ENCODE peak calls at places on chromosome 6, in seven cellular contexts. F, G, Z, V, L, J and C are unnamed samples.

GRCh38 chr6:169792306-169793015 is 41.0 kb downstream of the ERMARD start:
- DNase-seq in F (no peak), G (no peak), Z (no peak), V (no peak), L (no peak), J (no peak), C (no peak)

GRCh38 chr6:10621847-10622246 is 72.6 kb downstream of the C6orf52 start:
- DNase-seq in F (no peak), G (no peak), Z (no peak), V (no peak), L (no peak), J (no peak), C (no peak)

GRCh38 chr6:2467929-2468600 is 222.7 kb upstream of the GMDS start:
- DNase-seq in F (no peak), G (no peak), Z (no peak), V (no peak), L (no peak), J (no peak), C (no peak)

GRCh38 chr6:164085086-164085485 is 670.6 kb downstream of the QKI start:
- DNase-seq in F (no peak), G (no peak), Z (no peak), V (no peak), L (no peak), J (no peak), C (no peak)

GRCh38 chr6:131761762-131762067 is 46.1 kb upstream of the ENPP1 start:
- DNase-seq in F (no peak), G (no peak), Z (no peak), V (no peak), L (no peak), J (no peak), C (no peak)

GRCh38 chr6:94501546-94501945 is 1075.8 kb upstream of the MANEA start:
- DNase-seq in F (no peak), G (no peak), Z (no peak), V (no peak), L (no peak), J (no peak), C (no peak)

GRCh38 chr6:36314221-36315014 is 22.3 kb downstream of the BNIP5 start:
- DNase-seq in F (no peak), G (no peak), Z (no peak), V (peak; percentile 38), L (peak; percentile 13), J (no peak), C (no peak)

GRCh38 chr6:68008445-68008844 is 626.6 kb upstream of the ADGRB3 start:
- DNase-seq in F (no peak), G (no peak), Z (no peak), V (no peak), L (no peak), J (no peak), C (no peak)

GRCh38 chr6:35522660-35523658 is 10.3 kb upstream of the TULP1 start:
- DNase-seq in F (peak; percentile 75), G (peak; percentile 61), Z (peak; percentile 79), V (peak; percentile 1), L (peak; percentile 50), J (peak; percentile 69), C (peak; percentile 89)

GRCh38 chr6:168441434-168442391 is 729 bp downstream of the SMOC2 start:
- DNase-seq in F (no peak), G (no peak), Z (no peak), V (no peak), L (no peak), J (no peak), C (no peak)

GRCh38 chr6:157230971-157231370 is 92.3 kb downstream of the TMEM242 start:
- DNase-seq in F (no peak), G (no peak), Z (no peak), V (no peak), L (no peak), J (no peak), C (no peak)

GRCh38 chr6:160027931-160028330 is 59.0 kb downstream of the IGF2R start:
- DNase-seq in F (no peak), G (no peak), Z (no peak), V (no peak), L (no peak), J (no peak), C (peak; percentile 59)

GRCh38 chr6:165497472-165497871 is 165.6 kb downstream of the PDE10A start:
- DNase-seq in F (no peak), G (no peak), Z (no peak), V (no peak), L (no peak), J (no peak), C (no peak)

GRCh38 chr6:127879685-127880084 is 21.2 kb downstream of the THEMIS start:
- DNase-seq in F (no peak), G (no peak), Z (no peak), V (peak; percentile 40), L (no peak), J (peak; percentile 49), C (no peak)

GRCh38 chr6:34601706-34602105 is 45.6 kb upstream of the SPDEF start:
- DNase-seq in F (no peak), G (no peak), Z (no peak), V (no peak), L (no peak), J (peak; percentile 26), C (no peak)

GRCh38 chr6:43871284-43871683 is 101.3 kb downstream of the VEGFA start:
- DNase-seq in F (no peak), G (no peak), Z (no peak), V (no peak), L (no peak), J (no peak), C (no peak)

GRCh38 chr6:47138046-47138445 is 95.9 kb upstream of the ADGRF1 start:
- DNase-seq in F (no peak), G (no peak), Z (no peak), V (no peak), L (no peak), J (no peak), C (no peak)

GRCh38 chr6:148464319-148465010 is 121.8 kb downstream of the SASH1 start:
- DNase-seq in F (peak; percentile 44), G (peak; percentile 33), Z (no peak), V (no peak), L (peak; percentile 74), J (peak; percentile 84), C (peak; percentile 88)

GRCh38 chr6:132198896-132199295 is 202.4 kb downstream of the MOXD1 start:
- DNase-seq in F (no peak), G (no peak), Z (no peak), V (no peak), L (peak; percentile 56), J (no peak), C (peak; percentile 27)

GRCh38 chr6:52697903-52698302 is 27.0 kb downstream of the TMEM14A start:
- DNase-seq in F (no peak), G (no peak), Z (no peak), V (no peak), L (peak; percentile 37), J (peak; percentile 9), C (peak; percentile 16)

GRCh38 chr6:36615018-36615761 is 21.0 kb downstream of the SRSF3 start:
- DNase-seq in F (peak; percentile 42), G (peak; percentile 41), Z (no peak), V (no peak), L (peak; percentile 46), J (peak; percentile 71), C (peak; percentile 88)

GRCh38 chr6:64220776-64221175 is 585.2 kb downstream of the PHF3 start:
- DNase-seq in F (no peak), G (no peak), Z (no peak), V (no peak), L (no peak), J (no peak), C (no peak)

GRCh38 chr6:50819906-50820589 is 1.4 kb downstream of the TFAP2B start:
- DNase-seq in F (no peak), G (no peak), Z (no peak), V (no peak), L (no peak), J (no peak), C (no peak)

GRCh38 chr6:122207794-122208193 is 191.7 kb upstream of the HSF2 start:
- DNase-seq in F (no peak), G (no peak), Z (no peak), V (no peak), L (peak; percentile 58), J (no peak), C (peak; percentile 78)

GRCh38 chr6:79034865-79035264 is 43.2 kb downstream of the PHIP start:
- DNase-seq in F (no peak), G (no peak), Z (no peak), V (no peak), L (no peak), J (no peak), C (no peak)

GRCh38 chr6:116492331-116493067 is 18.9 kb upstream of the CALHM5 start:
- DNase-seq in F (no peak), G (no peak), Z (no peak), V (no peak), L (no peak), J (no peak), C (no peak)

GRCh38 chr6:68313911-68314310 is 321.2 kb upstream of the ADGRB3 start:
- DNase-seq in F (no peak), G (no peak), Z (no peak), V (no peak), L (no peak), J (peak; percentile 41), C (peak; percentile 50)

GRCh38 chr6:1901556-1901955 is 291.8 kb downstream of the FOXC1 start:
- DNase-seq in F (no peak), G (no peak), Z (no peak), V (no peak), L (no peak), J (no peak), C (peak; percentile 46)

GRCh38 chr6:20447581-20448132 is 46.0 kb downstream of the E2F3 start:
- DNase-seq in F (no peak), G (no peak), Z (no peak), V (no peak), L (peak; percentile 44), J (no peak), C (no peak)

GRCh38 chr6:3316818-3317217 is 58.1 kb downstream of the PSMG4 start:
- DNase-seq in F (no peak), G (no peak), Z (no peak), V (no peak), L (no peak), J (no peak), C (no peak)

GRCh38 chr6:15876406-15876805 is 213.6 kb upstream of the DTNBP1 start:
- DNase-seq in F (no peak), G (no peak), Z (no peak), V (no peak), L (no peak), J (no peak), C (peak; percentile 73)